ENCODE peak calls at places on chromosomes 6 and 20, in four cellular contexts. U is uterus, A is heart left ventricle, C is thyroid gland. N is an unnamed sample.

GRCh38 chr6:27592481-27593199 is 119.7 kb upstream of the ZNF184 start:
- DNase-seq in U (no peak), A (no peak), C (no peak), N (peak)

GRCh38 chr6:157314705-157315321 is 8.5 kb downstream of the TMEM242 start:
- DNase-seq in U (no peak), C (no peak), A (no peak), N (no peak)

GRCh38 chr6:25788305-25788922 is 33.9 kb downstream of the SLC17A4 start:
- DNase-seq in U (no peak), A (no peak), C (peak), N (peak)

GRCh38 chr20:3847419-3847940 is 846 bp downstream of the MAVS start:
- DNase-seq in A (no peak), C (no peak), U (no peak), N (no peak)

GRCh38 chr6:166419717-166420116 is 37.0 kb upstream of the MPC1 start:
- DNase-seq in C (no peak), U (no peak), A (no peak), N (no peak)

GRCh38 chr6:17470209-17470952 is 77.0 kb downstream of the CAP2 start:
- DNase-seq in C (no peak), U (peak), A (no peak), N (no peak)

GRCh38 chr20:40687384-40688128 is 1.5 kb downstream of the MAFB start:
- DNase-seq in C (peak), U (peak), A (peak), N (no peak)

GRCh38 chr20:58246346-58246745 is 17.9 kb upstream of the ANKRD60 start:
- DNase-seq in A (no peak), C (peak), U (no peak), N (no peak)

DNA sequence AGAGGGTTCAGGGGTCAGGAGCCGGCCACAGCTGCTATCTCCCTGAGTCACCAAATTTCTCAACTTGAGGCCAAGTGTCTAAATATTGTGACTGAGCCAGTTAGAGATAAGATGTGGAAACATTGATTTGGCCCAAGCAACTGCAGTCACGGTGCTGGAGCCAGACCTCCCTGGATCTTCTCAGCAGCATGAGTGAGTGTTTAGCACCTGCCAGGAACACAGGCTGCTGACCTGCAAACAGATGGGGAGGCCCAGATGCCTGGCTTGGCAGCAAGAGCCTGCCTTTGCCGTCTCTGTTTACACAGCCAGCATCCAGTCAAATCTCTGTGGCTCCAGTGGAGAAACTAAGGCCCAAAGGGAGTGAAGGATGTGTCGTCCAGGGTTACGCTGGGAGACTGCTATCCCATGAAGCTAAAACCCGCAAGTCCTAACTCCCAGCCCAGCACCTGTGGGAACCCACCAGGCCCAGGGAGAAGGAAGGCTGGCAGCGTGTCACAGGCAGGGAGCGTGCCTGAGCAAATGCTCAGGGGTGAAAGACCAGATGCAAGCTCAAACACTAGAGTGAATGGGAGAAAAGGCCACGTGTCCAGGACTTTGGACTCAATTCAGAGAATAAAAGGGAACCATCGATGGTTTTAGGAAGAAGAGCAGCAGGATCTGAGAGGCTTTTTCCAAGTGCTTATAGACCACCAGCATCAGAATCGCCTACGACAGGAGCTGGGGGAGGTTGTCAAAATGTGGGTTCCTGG is 15.9 kb upstream of the PTGIS start:
- DNase-seq in A (peak), U (peak), C (peak), N (peak)
- TF ChIP-seq POLR2A in A (no peak), U (peak), C (no peak), N (no peak)

GRCh38 chr6:53651764-53652401 is 13.7 kb downstream of the KLHL31 start:
- DNase-seq in A (peak), C (peak), U (peak), N (no peak)
- TF ChIP-seq POLR2A in A (no peak), C (no peak), U (peak), N (peak)

GRCh38 chr6:165389534-165389933 is 80.1 kb upstream of the C6orf118 start:
- DNase-seq in A (no peak), U (no peak), C (peak), N (no peak)

DNA sequence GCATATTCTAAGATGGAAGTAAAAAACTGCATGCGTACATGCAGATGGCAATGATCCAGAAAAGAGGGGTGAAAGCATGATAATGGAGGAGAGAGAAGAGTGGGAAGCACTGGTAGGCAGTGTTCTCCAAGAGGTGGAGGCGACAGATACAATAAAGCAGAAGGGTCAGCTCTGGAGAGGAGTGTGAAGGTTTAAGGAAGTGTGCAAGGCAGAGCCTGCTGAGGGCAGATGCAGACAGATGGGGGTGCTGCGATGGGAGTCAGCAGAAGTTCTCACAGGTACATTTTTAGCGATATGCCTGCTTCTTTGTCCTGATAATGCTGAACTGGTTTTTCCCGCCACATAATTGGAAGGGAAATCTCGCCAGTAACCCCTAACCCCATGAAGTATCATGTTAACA is 81.1 kb upstream of the C6orf118 start:
- DNase-seq in U (no peak), C (no peak), A (no peak), N (no peak)
- TF ChIP-seq POLR2A in U (no peak), C (no peak), A (no peak), N (no peak)

DNA sequence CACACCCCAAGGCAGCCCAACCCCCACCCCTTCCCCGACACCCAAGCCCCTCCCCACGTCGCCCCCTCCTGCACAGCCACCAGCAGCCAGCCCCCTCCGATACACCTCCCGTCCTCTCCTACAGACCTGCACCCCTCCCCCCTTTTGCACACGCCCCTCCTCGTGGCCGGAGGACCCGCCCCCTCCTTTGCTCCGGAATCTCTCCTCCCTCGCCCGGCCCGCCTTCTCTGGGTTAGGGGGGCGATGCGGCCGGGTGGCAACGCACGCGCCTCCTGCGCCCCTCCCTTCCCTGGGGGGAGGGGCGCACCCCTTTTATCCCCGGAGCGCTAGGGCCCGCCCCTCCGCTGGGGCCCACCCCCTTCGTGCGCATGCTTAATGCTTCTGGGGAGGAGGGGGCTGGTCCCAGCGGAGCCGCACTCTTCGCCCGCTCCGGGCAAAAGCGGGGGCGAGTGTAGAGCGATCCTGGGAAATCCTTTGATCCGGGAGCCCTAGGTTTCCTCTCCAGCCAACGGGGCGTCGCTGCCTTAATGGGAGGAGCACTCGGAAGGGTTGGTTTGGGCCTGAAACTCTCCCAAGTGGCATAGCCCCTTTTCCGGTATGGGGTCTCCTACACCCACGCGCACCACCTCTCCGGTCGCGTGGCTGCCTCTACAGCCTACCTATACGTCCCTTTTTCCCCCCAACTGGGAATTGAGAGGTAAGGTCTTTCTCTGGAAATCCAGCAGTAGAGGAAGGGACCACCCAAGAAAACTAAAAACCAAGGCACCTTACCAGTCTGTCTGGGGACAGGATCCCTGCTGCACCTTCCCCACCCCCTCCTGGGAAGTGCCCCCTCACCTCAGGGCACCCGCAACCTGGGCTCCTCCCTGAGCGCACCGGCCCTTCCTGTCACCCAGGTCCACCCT is 1.9 kb downstream of the SOX12 start:
- DNase-seq in U (peak), C (peak), A (peak), N (peak)
- TF ChIP-seq POLR2A in U (peak), C (no peak), A (no peak), N (peak)

GRCh38 chr20:56358600-56359211 is at the start of gene FAM210B:
- DNase-seq in C (peak), U (peak), A (peak), N (peak)
- TF ChIP-seq POLR2A in C (no peak), U (peak), A (peak), N (peak)

GRCh38 chr20:53623127-53623453 is 29.5 kb upstream of the ZNF217 start:
- DNase-seq in C (no peak), A (no peak), U (no peak), N (no peak)
- TF ChIP-seq POLR2A in C (no peak), A (no peak), U (no peak), N (no peak)